ENCODE peak calls at places on chromosomes 7 and 10, in nine cellular contexts. B, L, W, U, J, A, P, E and K are unnamed samples. For H3K36me3, the result is how much of the 10 kb centered on the place peaks cover.

GRCh38 chr7:82114237-82114636 is 329.3 kb downstream of the CACNA2D1 start:
- DNase-seq in B (no peak), L (no peak), W (no peak), U (no peak), J (no peak), A (no peak), P (no peak), E (no peak), K (no peak)

GRCh38 chr7:82098410-82098809 is 328.6 kb upstream of the HGF start:
- DNase-seq in B (no peak), L (no peak), W (no peak), U (no peak), J (no peak), A (no peak), P (no peak), E (no peak), K (no peak)

GRCh38 chr10:88652621-88653020 is 11.6 kb upstream of the LIPF start:
- DNase-seq in B (peak), L (no peak), W (no peak), U (no peak), J (no peak), A (no peak), P (no peak), E (no peak), K (no peak)

GRCh38 chr10:30751678-30752331 is 122.3 kb upstream of the LYZL2 start:
- DNase-seq in B (peak), L (peak), W (peak), U (peak), J (peak), A (peak), P (peak), E (peak), K (peak)

GRCh38 chr10:65213170-65213569 is 1692.0 kb downstream of the REEP3 start:
- DNase-seq in B (no peak), L (no peak), W (no peak), U (no peak), J (no peak), A (no peak), P (no peak), E (no peak), K (no peak)

GRCh38 chr7:90984692-90985091 is 279.5 kb upstream of the FZD1 start:
- DNase-seq in B (no peak), L (no peak), W (no peak), U (no peak), J (no peak), A (no peak), P (no peak), E (no peak), K (no peak)

GRCh38 chr7:114533151-114533550 is 118.5 kb downstream of the FOXP2 start:
- DNase-seq in B (no peak), L (no peak), W (no peak), U (no peak), J (no peak), A (no peak), P (no peak), E (no peak), K (no peak)

GRCh38 chr7:34087892-34088891 is 182.9 kb downstream of the BMPER start:
- DNase-seq in B (no peak), L (peak), W (peak), U (no peak), J (no peak), A (no peak), P (no peak), E (peak), K (no peak)

GRCh38 chr7:143385891-143386781 is 5.0 kb downstream of the ZYX start:
- DNase-seq in B (peak), L (no peak), W (no peak), U (peak), J (no peak), A (peak), P (no peak), E (no peak), K (peak)

GRCh38 chr10:28666751-28667467 is 10.4 kb upstream of the BAMBI start:
- DNase-seq in B (no peak), L (no peak), W (no peak), U (no peak), J (no peak), A (no peak), P (no peak), E (no peak), K (no peak)

GRCh38 chr7:154862153-154862791 is 140.7 kb downstream of the PAXIP1 start:
- DNase-seq in B (no peak), L (no peak), W (no peak), U (no peak), J (peak), A (no peak), P (no peak), E (no peak), K (no peak)

GRCh38 chr7:17912536-17913235 is 27.6 kb downstream of the SNX13 start:
- DNase-seq in B (no peak), L (no peak), W (no peak), U (no peak), J (no peak), A (no peak), P (no peak), E (no peak), K (no peak)

GRCh38 chr10:34764347-34764991 is 50.6 kb downstream of the PARD3 start:
- DNase-seq in B (no peak), L (no peak), W (no peak), U (no peak), J (no peak), A (no peak), P (no peak), E (no peak), K (no peak)

GRCh38 chr10:4068255-4069028 is 283.4 kb upstream of the KLF6 start:
- DNase-seq in B (no peak), L (no peak), W (no peak), U (no peak), J (no peak), A (no peak), P (no peak), E (no peak), K (no peak)

GRCh38 chr10:43341450-43341849 is 30.0 kb upstream of the FXYD4 start:
- DNase-seq in B (no peak), L (no peak), W (no peak), U (no peak), J (no peak), A (no peak), P (no peak), E (no peak), K (no peak)

GRCh38 chr7:88072715-88073055 is 138.6 kb downstream of the ADAM22 start:
- DNase-seq in B (no peak), L (no peak), W (no peak), U (no peak), J (no peak), A (no peak), P (no peak), E (no peak), K (no peak)

GRCh38 chr7:77747178-77747577 is 50.9 kb downstream of the RSBN1L start:
- DNase-seq in B (no peak), L (no peak), W (no peak), U (no peak), J (no peak), A (no peak), P (no peak), E (no peak), K (peak)

GRCh38 chr10:123380491-123381085 is 226.4 kb downstream of the BUB3 start:
- DNase-seq in B (peak), L (no peak), W (peak), U (peak), J (no peak), A (no peak), P (no peak), E (no peak), K (no peak)

GRCh38 chr10:88913803-88914202 is 33.8 kb downstream of the STAMBPL1 start:
- DNase-seq in B (no peak), L (no peak), W (no peak), U (no peak), J (no peak), A (no peak), P (no peak), E (no peak), K (no peak)

GRCh38 chr10:5604946-5605345 is 61.4 kb downstream of the ASB13 start:
- DNase-seq in B (no peak), L (no peak), W (no peak), U (no peak), J (no peak), A (no peak), P (no peak), E (no peak), K (no peak)

GRCh38 chr10:62244088-62244487 is 24.6 kb downstream of the RTKN2 start:
- DNase-seq in B (no peak), L (no peak), W (no peak), U (no peak), J (peak), A (no peak), P (no peak), E (no peak), K (no peak)

GRCh38 chr10:43312612-43313011 is 45.7 kb upstream of the RASGEF1A start:
- DNase-seq in B (no peak), L (no peak), W (no peak), U (no peak), J (no peak), A (no peak), P (no peak), E (no peak), K (peak)

GRCh38 chr7:264541-265191 is 25.3 kb upstream of the FOXL3 start:
- DNase-seq in B (no peak), L (no peak), W (no peak), U (no peak), J (no peak), A (no peak), P (no peak), E (no peak), K (no peak)

GRCh38 chr7:156192921-156193320 is 380.7 kb upstream of the SHH start:
- DNase-seq in B (no peak), L (no peak), W (no peak), U (no peak), J (no peak), A (no peak), P (no peak), E (peak), K (no peak)

GRCh38 chr10:101358706-101359300 is 4.8 kb downstream of the BTRC start:
- DNase-seq in B (peak), L (no peak), W (no peak), U (no peak), J (no peak), A (no peak), P (no peak), E (no peak), K (no peak)

GRCh38 chr10:25226775-25227682 is 52.2 kb downstream of the GPR158 start:
- DNase-seq in B (peak), L (peak), W (peak), U (peak), J (no peak), A (no peak), P (no peak), E (peak), K (no peak)

GRCh38 chr7:412731-413356 is 106.8 kb downstream of the PDGFA start:
- DNase-seq in B (no peak), L (no peak), W (no peak), U (no peak), J (no peak), A (no peak), P (no peak), E (no peak), K (no peak)

GRCh38 chr10:9823268-9823930 is 1194.3 kb upstream of the CELF2 start:
- DNase-seq in B (peak), L (no peak), W (no peak), U (no peak), J (no peak), A (no peak), P (no peak), E (no peak), K (no peak)

GRCh38 chr7:139949629-139950028 is 113.1 kb downstream of the PARP12 start:
- DNase-seq in B (peak), L (no peak), W (no peak), U (no peak), J (no peak), A (no peak), P (no peak), E (no peak), K (no peak)

GRCh38 chr7:130912086-130912909 is 178.3 kb upstream of the KLF14 start:
- DNase-seq in B (peak), L (no peak), W (no peak), U (peak), J (no peak), A (peak), P (no peak), E (no peak), K (no peak)

GRCh38 chr7:7779888-7780287 is 61.5 kb upstream of the RPA3 start:
- DNase-seq in B (no peak), L (no peak), W (no peak), U (no peak), J (no peak), A (no peak), P (no peak), E (no peak), K (no peak)

GRCh38 chr7:40964610-40965009 is 738.3 kb downstream of the INHBA start:
- DNase-seq in B (no peak), L (no peak), W (no peak), U (no peak), J (no peak), A (no peak), P (no peak), E (no peak), K (no peak)

GRCh38 chr10:73060738-73061635 is 35.7 kb downstream of the P4HA1 start:
- DNase-seq in B (no peak), L (no peak), W (peak), U (peak), J (no peak), A (peak), P (no peak), E (peak), K (no peak)

GRCh38 chr10:73060173-73060572 is 36.5 kb downstream of the P4HA1 start:
- DNase-seq in B (no peak), L (no peak), W (no peak), U (no peak), J (no peak), A (no peak), P (no peak), E (no peak), K (no peak)

GRCh38 chr10:73061743-73062142 is 34.9 kb downstream of the P4HA1 start:
- DNase-seq in B (no peak), L (no peak), W (no peak), U (no peak), J (no peak), A (no peak), P (no peak), E (no peak), K (no peak)

GRCh38 chr10:73054286-73054685 is 42.4 kb downstream of the P4HA1 start:
- DNase-seq in B (no peak), L (no peak), W (no peak), U (no peak), J (peak), A (no peak), P (no peak), E (no peak), K (no peak)

DNA sequence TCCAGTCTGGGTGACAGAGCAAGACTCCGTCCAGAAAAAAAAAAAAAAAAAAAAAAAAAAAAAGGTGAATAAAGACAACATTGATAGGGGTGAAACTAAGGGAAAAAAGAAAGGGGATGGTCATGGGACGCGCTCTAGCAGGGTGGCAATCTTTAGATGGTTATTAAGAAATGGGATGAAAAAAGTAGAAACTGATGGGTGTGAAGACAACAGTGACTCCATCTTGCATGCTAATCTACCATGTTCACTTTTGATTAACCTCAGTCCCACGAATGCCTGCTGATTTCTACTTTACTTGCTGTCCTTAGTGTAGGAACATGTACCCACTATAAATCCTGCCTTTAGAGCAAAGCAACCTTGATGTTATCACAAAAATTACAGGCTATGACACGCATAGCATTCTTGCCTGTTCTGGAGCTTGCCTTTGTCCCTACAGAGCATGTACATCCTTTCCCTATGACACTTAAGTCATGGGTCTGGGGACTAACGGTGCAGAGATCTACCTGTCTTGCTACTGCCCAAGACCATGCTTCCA is 38.5 kb downstream of the P4HA1 start:
- DNase-seq in B (no peak), L (no peak), W (no peak), U (no peak), J (no peak), A (no peak), P (no peak), E (no peak), K (no peak)
- H3K36me3 ChIP-seq in B (under half), L (under half), W (under half), U (under half), J (under half), A (under half), P (under half), E (under half), K (under half)

DNA sequence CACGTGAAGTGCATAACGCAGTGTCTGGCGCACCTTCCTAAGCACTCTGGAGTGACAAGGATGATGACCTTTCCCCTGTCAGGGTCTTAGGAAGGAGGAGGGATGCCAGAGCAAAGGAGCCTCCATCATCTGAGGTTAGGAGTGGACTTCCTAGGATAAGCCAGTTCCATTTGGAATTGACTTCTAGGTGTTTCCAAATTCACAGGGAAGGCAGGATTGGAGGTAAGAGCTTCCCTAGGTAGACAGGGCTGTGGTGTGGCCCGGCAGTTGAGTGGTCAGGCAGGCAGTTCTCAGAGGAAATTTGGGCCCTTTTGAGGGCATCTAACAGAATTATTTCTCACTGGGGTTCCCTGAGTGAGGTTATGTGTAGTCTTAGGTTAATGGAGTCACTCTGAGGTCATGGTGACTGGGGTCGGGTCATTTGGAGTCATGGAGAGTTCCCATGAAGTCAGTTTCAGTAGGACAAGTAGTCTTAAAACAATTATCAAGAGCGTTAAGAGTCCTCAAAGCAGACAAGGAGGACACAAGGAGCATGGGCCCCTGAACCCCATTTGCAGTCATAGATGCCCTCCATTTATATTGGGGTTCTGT is 8.2 kb downstream of the PPIF start:
- DNase-seq in B (no peak), L (no peak), W (no peak), U (no peak), J (no peak), A (no peak), P (no peak), E (no peak), K (no peak)
- H3K36me3 ChIP-seq in B (under half), L (under half), W (under half), U (under half), J (under half), A (under half), P (under half), E (under half), K (under half)

GRCh38 chr7:39691821-39692220 is 68.4 kb downstream of the RALA start:
- DNase-seq in B (peak), L (no peak), W (no peak), U (no peak), J (no peak), A (no peak), P (no peak), E (peak), K (no peak)
- H3K36me3 ChIP-seq in B (under half), L (under half), W (under half), U (under half), J (under half), A (under half), P (under half), E (under half), K (half or more)

DNA sequence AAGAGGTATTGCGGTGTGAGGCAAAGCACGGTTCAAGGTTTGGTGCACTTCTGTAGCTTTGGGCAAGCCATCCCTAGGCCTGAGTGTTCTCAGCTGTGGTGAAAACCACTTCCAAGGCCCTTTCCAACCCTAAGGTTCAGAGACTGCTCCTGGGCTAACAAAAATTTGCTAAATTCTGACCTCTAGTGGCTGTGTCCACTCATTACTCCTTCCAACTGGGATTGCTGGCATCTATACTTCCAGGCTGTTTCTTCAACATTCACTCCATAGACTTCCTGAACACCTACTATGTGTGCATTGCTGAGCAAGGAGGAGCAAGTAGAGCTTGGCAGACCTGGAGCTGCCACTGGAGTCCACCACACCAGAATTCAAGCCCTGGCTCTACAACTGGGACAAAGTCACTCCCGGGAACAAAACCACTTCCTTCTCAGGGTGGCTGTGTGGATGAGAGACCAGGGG is 29.3 kb upstream of the SH3PXD2A start:
- DNase-seq in B (peak), L (no peak), W (peak), U (peak), J (no peak), A (no peak), P (no peak), E (no peak), K (no peak)
- H3K36me3 ChIP-seq in B (under half), L (under half), W (under half), U (under half), J (under half), A (half or more), P (under half), E (under half), K (half or more)

GRCh38 chr10:11318812-11319598 is 292.4 kb downstream of the USP6NL start:
- DNase-seq in B (no peak), L (no peak), W (no peak), U (no peak), J (no peak), A (no peak), P (no peak), E (no peak), K (no peak)
- H3K36me3 ChIP-seq in B (under half), L (under half), W (under half), U (under half), J (under half), A (half or more), P (under half), E (under half), K (half or more)